ENCODE peak calls at places on chromosome 1, in seven cellular contexts. A is RWPE2, V is A673, H is right cardiac atrium, Y is endodermal cell, N is left ventricle myocardium inferior, M is suprapubic skin. J is an unnamed sample. For H3K4me1, the result is how much of the 10 kb centered on the place peaks cover.

GRCh38 chr1:42333662-42334239 is 1.3 kb downstream of the FOXJ3 start:
- DNase-seq in V (no peak), Y (no peak), N (no peak), A (no peak), M (no peak), H (no peak), J (no peak)

GRCh38 chr1:117051224-117052064 is 8.7 kb upstream of the TTF2 start:
- DNase-seq in A (no peak), V (no peak), N (no peak), M (no peak), Y (no peak), H (no peak), J (no peak)

GRCh38 chr1:96772349-96772748 is 50.8 kb downstream of the PTBP2 start:
- DNase-seq in Y (no peak), V (no peak), N (no peak), A (no peak), M (no peak), H (no peak), J (no peak)

GRCh38 chr1:228487336-228488106 is at the start of gene RNF187:
- DNase-seq in N (peak), H (peak), A (no peak), M (peak), V (peak), Y (peak), J (peak)

GRCh38 chr1:241998412-241998921 is 431 bp downstream of the MAP1LC3C start:
- DNase-seq in A (peak), Y (peak), V (peak), N (peak), H (peak), M (peak), J (peak)

GRCh38 chr1:29698033-29698432 is 461.7 kb downstream of the PTPRU start:
- DNase-seq in V (peak), Y (peak), H (peak), N (no peak), A (no peak), M (no peak), J (peak)

GRCh38 chr1:159923203-159924024 is 1.9 kb downstream of the TAGLN2 start:
- DNase-seq in A (no peak), M (peak), H (peak), N (peak), V (peak), Y (peak), J (peak)

GRCh38 chr1:30707412-30708360 is 15.7 kb downstream of the MATN1 start:
- DNase-seq in N (peak), V (peak), Y (peak), A (no peak), H (peak), M (no peak), J (peak)

GRCh38 chr1:201888282-201889033 is at the start of gene SHISA4:
- DNase-seq in H (peak), Y (peak), M (peak), V (no peak), N (peak), A (peak), J (peak)

GRCh38 chr1:33358771-33359503 is 38.0 kb upstream of the A3GALT2 start:
- DNase-seq in V (no peak), M (no peak), Y (no peak), A (no peak), N (no peak), H (no peak), J (no peak)

GRCh38 chr1:111690306-111690617 is 48.9 kb downstream of the INKA2 start:
- DNase-seq in H (peak), M (no peak), Y (no peak), N (no peak), V (peak), A (no peak), J (peak)

GRCh38 chr1:39833121-39833520 is 44.5 kb upstream of the BMP8B start:
- DNase-seq in H (no peak), N (no peak), M (no peak), A (no peak), V (no peak), Y (no peak), J (no peak)

GRCh38 chr1:159884296-159884695 is 15.7 kb downstream of the CFAP45 start:
- DNase-seq in Y (no peak), H (no peak), M (no peak), N (no peak), V (no peak), A (no peak), J (no peak)

GRCh38 chr1:75745276-75745675 is 20.8 kb downstream of the ACADM start:
- DNase-seq in V (no peak), M (no peak), Y (no peak), N (no peak), A (no peak), H (no peak), J (no peak)

GRCh38 chr1:207868252-207868768 is 42.6 kb downstream of the CD34 start:
- DNase-seq in Y (peak), A (no peak), N (peak), M (no peak), H (peak), V (no peak), J (peak)

GRCh38 chr1:207871117-207871649 is 39.7 kb downstream of the CD34 start:
- DNase-seq in Y (peak), H (no peak), N (no peak), V (no peak), A (no peak), M (no peak), J (no peak)

GRCh38 chr1:207868769-207869721 is 41.9 kb downstream of the CD34 start:
- DNase-seq in Y (peak), V (peak), N (peak), A (no peak), H (peak), M (peak), J (peak)

GRCh38 chr1:207869859-207870258 is 41.1 kb downstream of the CD34 start:
- DNase-seq in Y (no peak), N (no peak), M (no peak), H (no peak), V (no peak), A (no peak), J (no peak)

GRCh38 chr1:207870279-207871031 is 40.5 kb downstream of the CD34 start:
- DNase-seq in Y (no peak), H (no peak), N (no peak), V (no peak), A (no peak), M (no peak), J (no peak)
- H3K4me1 ChIP-seq in Y (under half), H (under half), N (half or more), V (under half), A (under half), M (half or more), J (under half)

GRCh38 chr1:46067652-46068051 is 64.8 kb downstream of the PIK3R3 start:
- DNase-seq in H (no peak), A (no peak), Y (no peak), N (no peak), V (no peak), M (no peak), J (no peak)

GRCh38 chr1:46072975-46073374 is 59.5 kb downstream of the PIK3R3 start:
- DNase-seq in H (no peak), M (no peak), A (no peak), V (no peak), Y (no peak), N (no peak), J (no peak)

GRCh38 chr1:46068525-46068924 is 63.9 kb downstream of the PIK3R3 start:
- DNase-seq in N (no peak), H (no peak), A (no peak), V (no peak), Y (no peak), M (no peak), J (no peak)

GRCh38 chr1:46065405-46065804 is 67.0 kb downstream of the PIK3R3 start:
- DNase-seq in M (no peak), H (no peak), A (no peak), N (no peak), Y (no peak), V (no peak), J (no peak)

DNA sequence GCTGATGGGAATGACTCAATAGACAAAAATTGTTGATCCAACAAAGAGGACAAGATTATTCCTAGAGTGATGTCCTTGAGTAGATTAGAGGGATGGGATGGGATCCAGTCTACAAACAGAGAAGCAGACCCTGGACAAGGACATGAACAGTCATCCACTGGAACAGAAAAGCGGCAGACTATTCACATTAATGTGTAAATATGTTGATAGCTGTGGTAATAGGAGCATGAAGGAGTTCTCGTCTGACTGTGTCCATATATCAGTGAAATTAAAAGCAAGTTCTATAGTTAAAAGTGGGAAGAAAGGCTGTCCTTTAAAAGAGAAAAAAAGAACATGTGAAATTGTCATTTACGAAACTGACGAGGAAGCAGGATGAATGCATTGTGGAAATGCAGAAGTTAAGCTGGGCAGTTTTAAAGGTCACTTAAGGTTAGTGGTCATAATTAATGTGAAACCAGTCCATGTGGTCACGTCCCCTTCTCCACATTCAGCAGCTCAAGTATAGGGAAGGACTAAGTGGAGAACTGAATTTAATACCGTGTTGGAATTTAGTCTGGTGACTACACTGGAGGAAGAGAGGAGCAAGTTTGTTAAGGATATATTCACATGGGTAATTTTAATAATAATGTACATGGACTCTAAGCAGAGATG is 62.1 kb downstream of the PIK3R3 start:
- DNase-seq in H (no peak), M (no peak), Y (no peak), V (no peak), A (no peak), N (no peak), J (no peak)
- H3K4me1 ChIP-seq in H (under half), M (under half), Y (under half), V (under half), A (under half), N (under half), J (under half)

GRCh38 chr1:27402349-27402754 is 9.9 kb downstream of the GPR3 start:
- DNase-seq in Y (peak), A (no peak), N (peak), M (peak), H (peak), V (peak), J (no peak)
- H3K4me1 ChIP-seq in Y (under half), A (under half), N (half or more), M (half or more), H (under half), V (under half), J (under half)

DNA sequence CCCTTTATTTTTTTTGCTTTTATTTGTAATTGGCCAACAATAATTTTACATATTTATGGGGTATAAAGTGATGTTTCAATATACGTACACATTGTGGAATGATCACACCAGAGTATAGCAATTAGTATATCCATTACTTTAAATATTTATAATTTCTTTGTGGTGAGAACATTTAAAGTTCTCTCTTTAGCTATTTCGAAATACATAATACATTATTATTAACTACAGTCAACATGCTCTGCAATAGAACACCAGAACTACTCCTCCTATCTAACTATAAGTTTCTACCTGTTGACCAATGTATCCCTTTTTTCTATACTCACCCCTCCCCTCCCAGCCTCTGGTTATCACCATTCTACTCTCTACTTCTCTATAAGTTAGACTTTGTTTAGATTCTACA is 77.4 kb downstream of the SCMH1 start:
- DNase-seq in A (no peak), M (no peak), N (no peak), Y (no peak), H (no peak), V (no peak), J (no peak)
- H3K4me1 ChIP-seq in A (under half), M (under half), N (under half), Y (under half), H (under half), V (under half), J (under half)

GRCh38 chr1:182391028-182391361 is 595 bp downstream of the GLUL start:
- DNase-seq in Y (no peak), N (no peak), V (no peak), H (no peak), A (no peak), M (no peak), J (peak)

GRCh38 chr1:182388392-182389134 is 3.0 kb downstream of the GLUL start:
- DNase-seq in V (no peak), Y (no peak), M (no peak), H (no peak), N (no peak), A (no peak), J (no peak)

GRCh38 chr1:182387566-182387965 is 4.0 kb downstream of the GLUL start:
- DNase-seq in H (no peak), A (no peak), Y (no peak), M (no peak), N (no peak), V (no peak), J (no peak)

GRCh38 chr1:182391362-182392044 is at the start of gene GLUL:
- DNase-seq in N (peak), M (peak), A (peak), V (peak), H (peak), Y (peak), J (peak)

DNA sequence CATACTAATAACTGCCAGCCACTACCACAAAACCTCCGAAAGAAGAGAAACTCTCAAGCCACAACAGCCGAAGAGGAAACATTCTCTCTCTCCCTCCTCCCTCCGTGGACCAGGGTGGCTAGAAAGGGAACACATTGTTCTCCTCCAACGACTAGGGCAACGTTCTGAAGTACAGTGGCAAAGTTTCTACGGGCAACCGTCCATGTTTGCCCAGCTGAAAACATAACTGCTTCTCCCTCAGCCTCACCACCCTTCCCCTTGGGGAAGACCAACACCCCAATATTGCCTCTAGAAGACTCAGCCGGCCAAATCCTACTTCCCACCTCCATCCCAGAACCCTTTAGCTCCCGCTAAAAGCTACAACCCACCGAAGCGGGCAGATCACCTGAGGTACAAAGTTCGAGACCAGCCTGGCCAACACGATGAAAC is 2.0 kb downstream of the GLUL start:
- DNase-seq in M (no peak), V (no peak), N (peak), A (no peak), Y (no peak), H (no peak), J (peak)
- H3K4me1 ChIP-seq in M (half or more), V (under half), N (half or more), A (under half), Y (under half), H (under half), J (under half)

DNA sequence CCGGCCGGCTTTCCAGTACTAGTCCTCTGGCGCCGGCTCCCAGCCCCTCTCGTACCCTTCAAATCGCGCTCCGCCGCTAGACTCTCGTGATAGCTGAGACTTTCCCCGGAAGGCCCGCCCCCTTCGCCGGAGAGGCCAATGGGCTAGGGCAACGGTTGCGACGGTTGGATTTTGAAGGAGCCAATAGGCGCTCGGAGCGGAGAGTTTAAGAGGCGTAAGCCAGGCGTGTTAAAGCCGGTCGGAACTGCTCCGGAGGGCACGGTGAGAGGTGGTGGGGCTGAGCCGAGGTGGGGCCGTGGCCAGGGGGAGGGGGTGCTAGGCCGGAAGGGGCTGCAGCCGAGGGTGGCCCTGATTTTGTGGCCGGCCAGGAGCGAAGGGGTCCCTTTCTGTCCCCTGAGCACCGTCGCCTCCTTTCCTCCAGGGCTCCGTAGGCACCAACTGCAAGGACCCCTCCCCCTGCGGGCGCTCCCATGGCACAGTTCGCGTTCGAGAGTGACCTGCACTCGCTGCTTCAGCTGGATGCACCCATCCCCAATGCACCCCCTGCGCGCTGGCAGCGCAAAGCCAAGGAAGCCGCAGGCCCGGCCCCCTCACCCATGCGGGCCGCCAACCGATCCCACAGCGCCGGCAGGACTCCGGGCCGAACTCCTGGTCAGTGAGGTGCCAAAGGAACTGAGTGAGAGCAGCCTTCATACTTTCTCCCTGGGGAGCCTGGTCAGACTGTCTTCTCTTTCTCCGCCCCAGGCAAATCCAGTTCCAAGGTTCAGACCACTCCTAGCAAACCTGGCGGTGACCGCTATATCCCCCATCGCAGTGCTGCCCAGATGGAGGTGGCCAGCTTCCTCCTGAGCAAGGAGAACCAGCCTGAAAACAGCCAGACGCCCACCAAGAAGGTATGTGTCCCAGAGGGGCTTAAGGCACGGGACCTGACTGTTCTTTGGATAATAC is at the start of gene CDC20:
- DNase-seq in H (peak), Y (peak), V (peak), N (peak), A (peak), M (peak), J (peak)
- H3K4me1 ChIP-seq in H (under half), Y (under half), V (under half), N (under half), A (under half), M (under half), J (under half)

GRCh38 chr1:193156826-193157142 is 29.6 kb downstream of the B3GALT2 start:
- DNase-seq in N (no peak), A (no peak), Y (no peak), V (no peak), M (no peak), H (no peak), J (no peak)
- H3K4me1 ChIP-seq in N (under half), A (under half), Y (under half), V (under half), M (under half), H (under half), J (under half)

DNA sequence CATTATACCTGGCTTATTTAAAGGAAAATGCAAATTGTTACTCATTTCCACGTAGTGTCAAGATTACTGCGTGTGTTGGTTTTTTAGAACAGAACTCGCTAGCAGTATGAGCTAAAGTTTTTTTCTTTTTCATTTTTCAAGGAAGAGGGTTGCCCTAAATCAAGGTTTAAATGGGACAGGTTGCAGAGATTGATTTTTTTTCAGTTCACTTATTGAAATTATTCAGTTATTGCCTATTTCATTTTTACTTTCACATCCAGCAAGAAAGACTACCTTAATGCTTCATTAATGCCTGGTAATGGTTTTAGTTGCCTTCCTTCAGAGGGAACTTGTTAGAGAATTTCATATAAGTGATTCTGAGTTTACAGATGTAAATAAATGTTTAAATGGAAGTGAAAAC is 5.6 kb downstream of the FAM20B start:
- DNase-seq in M (no peak), V (no peak), A (no peak), N (no peak), H (no peak), Y (no peak), J (no peak)
- H3K4me1 ChIP-seq in M (half or more), V (under half), A (under half), N (half or more), H (under half), Y (under half), J (half or more)

GRCh38 chr1:14672030-14672429 is 73.5 kb downstream of the KAZN start:
- DNase-seq in N (no peak), Y (no peak), V (no peak), H (no peak), A (no peak), M (no peak), J (no peak)
- H3K4me1 ChIP-seq in N (under half), Y (under half), V (under half), H (under half), A (under half), M (under half), J (under half)